ENCODE peak calls at places on chromosomes 12 and 14, in nine cellular contexts. One of them, this sample, is unnamed.

GRCh38 chr12:67019070-67019469 is 250.1 kb upstream of the CAND1 start:
- DNase-seq in colonic mucosa: no peak
- DNase-seq in anterior cingulate cortex: no peak
- DNase-seq in dorsolateral prefrontal cortex: no peak
- DNase-seq in CD4-positive, alpha-beta T cell: no peak
- DNase-seq in activated T-helper 1 cell treated with anti-CD3 and anti-CD28 coated beads, Interleukin-2, amount 50 U/mL, for 16 hours: no peak
- DNase-seq in NCI-H774: peak; percentile 37
- DNase-seq in progenitor cell of endocrine pancreas: no peak
- DNase-seq in right cardiac atrium: no peak
- DNase-seq in this sample: peak; percentile 7

GRCh38 chr14:76975865-76976622 is 52.5 kb downstream of the IRF2BPL start:
- DNase-seq in colonic mucosa: no peak
- DNase-seq in anterior cingulate cortex: no peak
- DNase-seq in dorsolateral prefrontal cortex: no peak
- DNase-seq in CD4-positive, alpha-beta T cell: no peak
- DNase-seq in activated T-helper 1 cell treated with anti-CD3 and anti-CD28 coated beads, Interleukin-2, amount 50 U/mL, for 16 hours: no peak
- DNase-seq in NCI-H774: no peak
- DNase-seq in progenitor cell of endocrine pancreas: no peak
- DNase-seq in right cardiac atrium: no peak
- DNase-seq in this sample: no peak

GRCh38 chr14:55645148-55645547 is 65.1 kb downstream of the KTN1 start:
- DNase-seq in colonic mucosa: no peak
- DNase-seq in anterior cingulate cortex: no peak
- DNase-seq in dorsolateral prefrontal cortex: no peak
- DNase-seq in CD4-positive, alpha-beta T cell: no peak
- DNase-seq in activated T-helper 1 cell treated with anti-CD3 and anti-CD28 coated beads, Interleukin-2, amount 50 U/mL, for 16 hours: no peak
- DNase-seq in NCI-H774: no peak
- DNase-seq in progenitor cell of endocrine pancreas: no peak
- DNase-seq in right cardiac atrium: no peak
- DNase-seq in this sample: no peak

GRCh38 chr14:69443296-69443805 is 41.2 kb upstream of the PLEKHD1 start:
- DNase-seq in colonic mucosa: no peak
- DNase-seq in anterior cingulate cortex: no peak
- DNase-seq in dorsolateral prefrontal cortex: no peak
- DNase-seq in CD4-positive, alpha-beta T cell: no peak
- DNase-seq in activated T-helper 1 cell treated with anti-CD3 and anti-CD28 coated beads, Interleukin-2, amount 50 U/mL, for 16 hours: no peak
- DNase-seq in NCI-H774: no peak
- DNase-seq in progenitor cell of endocrine pancreas: no peak
- DNase-seq in right cardiac atrium: no peak
- DNase-seq in this sample: no peak

GRCh38 chr12:53940448-53941014 is 1.9 kb downstream of the HOXC13 start:
- DNase-seq in colonic mucosa: no peak
- DNase-seq in anterior cingulate cortex: no peak
- DNase-seq in dorsolateral prefrontal cortex: no peak
- DNase-seq in CD4-positive, alpha-beta T cell: no peak
- DNase-seq in activated T-helper 1 cell treated with anti-CD3 and anti-CD28 coated beads, Interleukin-2, amount 50 U/mL, for 16 hours: no peak
- DNase-seq in NCI-H774: no peak
- DNase-seq in progenitor cell of endocrine pancreas: no peak
- DNase-seq in right cardiac atrium: no peak
- DNase-seq in this sample: no peak

GRCh38 chr12:95218164-95218851 is 701 bp downstream of the VEZT start:
- DNase-seq in colonic mucosa: peak; percentile 87
- DNase-seq in anterior cingulate cortex: no peak
- DNase-seq in dorsolateral prefrontal cortex: no peak
- DNase-seq in CD4-positive, alpha-beta T cell: no peak
- DNase-seq in activated T-helper 1 cell treated with anti-CD3 and anti-CD28 coated beads, Interleukin-2, amount 50 U/mL, for 16 hours: no peak
- DNase-seq in NCI-H774: peak; percentile 40
- DNase-seq in progenitor cell of endocrine pancreas: no peak
- DNase-seq in right cardiac atrium: no peak
- DNase-seq in this sample: peak; percentile 65

GRCh38 chr12:131000000-131000486 is 46.3 kb downstream of the ADGRD1 start:
- DNase-seq in colonic mucosa: no peak
- DNase-seq in anterior cingulate cortex: no peak
- DNase-seq in dorsolateral prefrontal cortex: no peak
- DNase-seq in CD4-positive, alpha-beta T cell: no peak
- DNase-seq in activated T-helper 1 cell treated with anti-CD3 and anti-CD28 coated beads, Interleukin-2, amount 50 U/mL, for 16 hours: no peak
- DNase-seq in NCI-H774: no peak
- DNase-seq in progenitor cell of endocrine pancreas: no peak
- DNase-seq in right cardiac atrium: peak; percentile 29
- DNase-seq in this sample: no peak

GRCh38 chr12:131642101-131642540 is 68.8 kb upstream of the SFSWAP start:
- DNase-seq in colonic mucosa: no peak
- DNase-seq in anterior cingulate cortex: no peak
- DNase-seq in dorsolateral prefrontal cortex: peak; percentile 42
- DNase-seq in CD4-positive, alpha-beta T cell: no peak
- DNase-seq in activated T-helper 1 cell treated with anti-CD3 and anti-CD28 coated beads, Interleukin-2, amount 50 U/mL, for 16 hours: no peak
- DNase-seq in NCI-H774: no peak
- DNase-seq in progenitor cell of endocrine pancreas: no peak
- DNase-seq in right cardiac atrium: no peak
- DNase-seq in this sample: no peak

GRCh38 chr12:2641209-2641608 is 153.6 kb upstream of the FKBP4 start:
- DNase-seq in colonic mucosa: no peak
- DNase-seq in anterior cingulate cortex: no peak
- DNase-seq in dorsolateral prefrontal cortex: peak; percentile 33
- DNase-seq in CD4-positive, alpha-beta T cell: peak; percentile 22
- DNase-seq in activated T-helper 1 cell treated with anti-CD3 and anti-CD28 coated beads, Interleukin-2, amount 50 U/mL, for 16 hours: no peak
- DNase-seq in NCI-H774: no peak
- DNase-seq in progenitor cell of endocrine pancreas: no peak
- DNase-seq in right cardiac atrium: peak; percentile 57
- DNase-seq in this sample: peak; percentile 35

GRCh38 chr12:67377541-67377940 is 108.4 kb downstream of the CAND1 start:
- DNase-seq in colonic mucosa: no peak
- DNase-seq in anterior cingulate cortex: no peak
- DNase-seq in dorsolateral prefrontal cortex: no peak
- DNase-seq in CD4-positive, alpha-beta T cell: no peak
- DNase-seq in activated T-helper 1 cell treated with anti-CD3 and anti-CD28 coated beads, Interleukin-2, amount 50 U/mL, for 16 hours: no peak
- DNase-seq in NCI-H774: no peak
- DNase-seq in progenitor cell of endocrine pancreas: no peak
- DNase-seq in right cardiac atrium: no peak
- DNase-seq in this sample: no peak

GRCh38 chr12:43858096-43858495 is 22.2 kb downstream of the TMEM117 start:
- DNase-seq in colonic mucosa: no peak
- DNase-seq in anterior cingulate cortex: no peak
- DNase-seq in dorsolateral prefrontal cortex: peak; percentile 44
- DNase-seq in CD4-positive, alpha-beta T cell: no peak
- DNase-seq in activated T-helper 1 cell treated with anti-CD3 and anti-CD28 coated beads, Interleukin-2, amount 50 U/mL, for 16 hours: no peak
- DNase-seq in NCI-H774: no peak
- DNase-seq in progenitor cell of endocrine pancreas: no peak
- DNase-seq in right cardiac atrium: peak; percentile 49
- DNase-seq in this sample: no peak

GRCh38 chr14:21070610-21071224 is 613 bp downstream of the ARHGEF40 start:
- DNase-seq in colonic mucosa: peak; percentile 82
- DNase-seq in anterior cingulate cortex: peak; percentile 23
- DNase-seq in dorsolateral prefrontal cortex: no peak
- DNase-seq in CD4-positive, alpha-beta T cell: no peak
- DNase-seq in activated T-helper 1 cell treated with anti-CD3 and anti-CD28 coated beads, Interleukin-2, amount 50 U/mL, for 16 hours: no peak
- DNase-seq in NCI-H774: no peak
- DNase-seq in progenitor cell of endocrine pancreas: peak; percentile 56
- DNase-seq in right cardiac atrium: peak; percentile 80
- DNase-seq in this sample: peak; percentile 43

GRCh38 chr14:47833006-47833405 is 157.6 kb upstream of the MDGA2 start:
- DNase-seq in colonic mucosa: no peak
- DNase-seq in anterior cingulate cortex: no peak
- DNase-seq in dorsolateral prefrontal cortex: no peak
- DNase-seq in CD4-positive, alpha-beta T cell: no peak
- DNase-seq in activated T-helper 1 cell treated with anti-CD3 and anti-CD28 coated beads, Interleukin-2, amount 50 U/mL, for 16 hours: no peak
- DNase-seq in NCI-H774: no peak
- DNase-seq in progenitor cell of endocrine pancreas: no peak
- DNase-seq in right cardiac atrium: no peak
- DNase-seq in this sample: no peak

GRCh38 chr12:131269551-131269950 is 315.8 kb downstream of the ADGRD1 start:
- DNase-seq in colonic mucosa: no peak
- DNase-seq in anterior cingulate cortex: no peak
- DNase-seq in dorsolateral prefrontal cortex: no peak
- DNase-seq in CD4-positive, alpha-beta T cell: no peak
- DNase-seq in activated T-helper 1 cell treated with anti-CD3 and anti-CD28 coated beads, Interleukin-2, amount 50 U/mL, for 16 hours: no peak
- DNase-seq in NCI-H774: no peak
- DNase-seq in progenitor cell of endocrine pancreas: no peak
- DNase-seq in right cardiac atrium: no peak
- DNase-seq in this sample: no peak

GRCh38 chr14:50148799-50149198 is 32.4 kb upstream of the VCPKMT start:
- DNase-seq in colonic mucosa: no peak
- DNase-seq in anterior cingulate cortex: no peak
- DNase-seq in dorsolateral prefrontal cortex: no peak
- DNase-seq in CD4-positive, alpha-beta T cell: no peak
- DNase-seq in activated T-helper 1 cell treated with anti-CD3 and anti-CD28 coated beads, Interleukin-2, amount 50 U/mL, for 16 hours: no peak
- DNase-seq in NCI-H774: no peak
- DNase-seq in progenitor cell of endocrine pancreas: no peak
- DNase-seq in right cardiac atrium: no peak
- DNase-seq in this sample: no peak

GRCh38 chr14:92615451-92615850 is 101.9 kb downstream of the RIN3 start:
- DNase-seq in colonic mucosa: no peak
- DNase-seq in anterior cingulate cortex: no peak
- DNase-seq in dorsolateral prefrontal cortex: no peak
- DNase-seq in CD4-positive, alpha-beta T cell: peak; percentile 66
- DNase-seq in activated T-helper 1 cell treated with anti-CD3 and anti-CD28 coated beads, Interleukin-2, amount 50 U/mL, for 16 hours: peak; percentile 33
- DNase-seq in NCI-H774: no peak
- DNase-seq in progenitor cell of endocrine pancreas: no peak
- DNase-seq in right cardiac atrium: no peak
- DNase-seq in this sample: no peak

GRCh38 chr14:58560208-58560607 is 77.6 kb upstream of the DACT1 start:
- DNase-seq in colonic mucosa: no peak
- DNase-seq in anterior cingulate cortex: no peak
- DNase-seq in dorsolateral prefrontal cortex: no peak
- DNase-seq in CD4-positive, alpha-beta T cell: no peak
- DNase-seq in activated T-helper 1 cell treated with anti-CD3 and anti-CD28 coated beads, Interleukin-2, amount 50 U/mL, for 16 hours: no peak
- DNase-seq in NCI-H774: no peak
- DNase-seq in progenitor cell of endocrine pancreas: no peak
- DNase-seq in right cardiac atrium: no peak
- DNase-seq in this sample: peak; percentile 75

GRCh38 chr12:116855744-116856470 is 25.3 kb downstream of the HRK start:
- DNase-seq in colonic mucosa: peak; percentile 82
- DNase-seq in anterior cingulate cortex: no peak
- DNase-seq in dorsolateral prefrontal cortex: no peak
- DNase-seq in CD4-positive, alpha-beta T cell: no peak
- DNase-seq in activated T-helper 1 cell treated with anti-CD3 and anti-CD28 coated beads, Interleukin-2, amount 50 U/mL, for 16 hours: no peak
- DNase-seq in NCI-H774: no peak
- DNase-seq in progenitor cell of endocrine pancreas: no peak
- DNase-seq in right cardiac atrium: no peak
- DNase-seq in this sample: no peak

GRCh38 chr12:123024819-123025391 is 44.4 kb downstream of the ARL6IP4 start:
- DNase-seq in colonic mucosa: no peak
- DNase-seq in anterior cingulate cortex: no peak
- DNase-seq in dorsolateral prefrontal cortex: no peak
- DNase-seq in CD4-positive, alpha-beta T cell: no peak
- DNase-seq in activated T-helper 1 cell treated with anti-CD3 and anti-CD28 coated beads, Interleukin-2, amount 50 U/mL, for 16 hours: no peak
- DNase-seq in NCI-H774: peak; percentile 57
- DNase-seq in progenitor cell of endocrine pancreas: no peak
- DNase-seq in right cardiac atrium: no peak
- DNase-seq in this sample: peak; percentile 51

GRCh38 chr12:57148469-57149308 is 1.3 kb upstream of the LRP1-AS start:
- DNase-seq in colonic mucosa: peak; percentile 77
- DNase-seq in anterior cingulate cortex: no peak
- DNase-seq in dorsolateral prefrontal cortex: no peak
- DNase-seq in CD4-positive, alpha-beta T cell: no peak
- DNase-seq in activated T-helper 1 cell treated with anti-CD3 and anti-CD28 coated beads, Interleukin-2, amount 50 U/mL, for 16 hours: no peak
- DNase-seq in NCI-H774: no peak
- DNase-seq in progenitor cell of endocrine pancreas: no peak
- DNase-seq in right cardiac atrium: peak; percentile 91
- DNase-seq in this sample: peak; percentile 75

GRCh38 chr12:81759215-81759991 is at the start of gene PPFIA2:
- DNase-seq in colonic mucosa: peak; percentile 18
- DNase-seq in anterior cingulate cortex: peak; percentile 33
- DNase-seq in dorsolateral prefrontal cortex: peak; percentile 76
- DNase-seq in CD4-positive, alpha-beta T cell: no peak
- DNase-seq in activated T-helper 1 cell treated with anti-CD3 and anti-CD28 coated beads, Interleukin-2, amount 50 U/mL, for 16 hours: no peak
- DNase-seq in NCI-H774: no peak
- DNase-seq in progenitor cell of endocrine pancreas: no peak
- DNase-seq in right cardiac atrium: peak; percentile 71
- DNase-seq in this sample: peak; percentile 20

GRCh38 chr12:80218925-80219714 is 119.8 kb downstream of the OTOGL start:
- DNase-seq in colonic mucosa: no peak
- DNase-seq in anterior cingulate cortex: no peak
- DNase-seq in dorsolateral prefrontal cortex: no peak
- DNase-seq in CD4-positive, alpha-beta T cell: no peak
- DNase-seq in activated T-helper 1 cell treated with anti-CD3 and anti-CD28 coated beads, Interleukin-2, amount 50 U/mL, for 16 hours: no peak
- DNase-seq in NCI-H774: no peak
- DNase-seq in progenitor cell of endocrine pancreas: no peak
- DNase-seq in right cardiac atrium: peak; percentile 31
- DNase-seq in this sample: no peak

GRCh38 chr14:63727231-63727735 is 582 bp downstream of the SGPP1 start:
- DNase-seq in colonic mucosa: peak; percentile 48
- DNase-seq in anterior cingulate cortex: peak; percentile 12
- DNase-seq in dorsolateral prefrontal cortex: peak; percentile 57
- DNase-seq in CD4-positive, alpha-beta T cell: peak; percentile 38
- DNase-seq in activated T-helper 1 cell treated with anti-CD3 and anti-CD28 coated beads, Interleukin-2, amount 50 U/mL, for 16 hours: no peak
- DNase-seq in NCI-H774: no peak
- DNase-seq in progenitor cell of endocrine pancreas: peak; percentile 38
- DNase-seq in right cardiac atrium: peak; percentile 77
- DNase-seq in this sample: peak; percentile 49

GRCh38 chr12:126667340-126667739 is 1599.6 kb upstream of the TMEM132C start:
- DNase-seq in colonic mucosa: no peak
- DNase-seq in anterior cingulate cortex: no peak
- DNase-seq in dorsolateral prefrontal cortex: no peak
- DNase-seq in CD4-positive, alpha-beta T cell: no peak
- DNase-seq in activated T-helper 1 cell treated with anti-CD3 and anti-CD28 coated beads, Interleukin-2, amount 50 U/mL, for 16 hours: no peak
- DNase-seq in NCI-H774: no peak
- DNase-seq in progenitor cell of endocrine pancreas: no peak
- DNase-seq in right cardiac atrium: no peak
- DNase-seq in this sample: peak; percentile 52

GRCh38 chr12:52971701-52972329 is 22.9 kb downstream of the KRT18 start:
- DNase-seq in colonic mucosa: peak; percentile 57
- DNase-seq in anterior cingulate cortex: no peak
- DNase-seq in dorsolateral prefrontal cortex: no peak
- DNase-seq in CD4-positive, alpha-beta T cell: no peak
- DNase-seq in activated T-helper 1 cell treated with anti-CD3 and anti-CD28 coated beads, Interleukin-2, amount 50 U/mL, for 16 hours: no peak
- DNase-seq in NCI-H774: no peak
- DNase-seq in progenitor cell of endocrine pancreas: no peak
- DNase-seq in right cardiac atrium: no peak
- DNase-seq in this sample: peak; percentile 84

GRCh38 chr12:70983692-70984091 is 63.2 kb upstream of the PTPRR start:
- DNase-seq in colonic mucosa: no peak
- DNase-seq in anterior cingulate cortex: no peak
- DNase-seq in dorsolateral prefrontal cortex: no peak
- DNase-seq in CD4-positive, alpha-beta T cell: no peak
- DNase-seq in activated T-helper 1 cell treated with anti-CD3 and anti-CD28 coated beads, Interleukin-2, amount 50 U/mL, for 16 hours: no peak
- DNase-seq in NCI-H774: no peak
- DNase-seq in progenitor cell of endocrine pancreas: no peak
- DNase-seq in right cardiac atrium: no peak
- DNase-seq in this sample: peak; percentile 50

GRCh38 chr14:84064296-84064695 is 1465.6 kb upstream of the FLRT2 start:
- DNase-seq in colonic mucosa: no peak
- DNase-seq in anterior cingulate cortex: no peak
- DNase-seq in dorsolateral prefrontal cortex: no peak
- DNase-seq in CD4-positive, alpha-beta T cell: no peak
- DNase-seq in activated T-helper 1 cell treated with anti-CD3 and anti-CD28 coated beads, Interleukin-2, amount 50 U/mL, for 16 hours: no peak
- DNase-seq in NCI-H774: no peak
- DNase-seq in progenitor cell of endocrine pancreas: no peak
- DNase-seq in right cardiac atrium: no peak
- DNase-seq in this sample: no peak

GRCh38 chr14:91831337-91831736 is 36.0 kb downstream of the TC2N start:
- DNase-seq in colonic mucosa: no peak
- DNase-seq in anterior cingulate cortex: no peak
- DNase-seq in dorsolateral prefrontal cortex: no peak
- DNase-seq in CD4-positive, alpha-beta T cell: no peak
- DNase-seq in activated T-helper 1 cell treated with anti-CD3 and anti-CD28 coated beads, Interleukin-2, amount 50 U/mL, for 16 hours: no peak
- DNase-seq in NCI-H774: no peak
- DNase-seq in progenitor cell of endocrine pancreas: no peak
- DNase-seq in right cardiac atrium: no peak
- DNase-seq in this sample: no peak

GRCh38 chr14:71117839-71118743 is 210.8 kb downstream of the PCNX1 start:
- DNase-seq in colonic mucosa: peak; percentile 57
- DNase-seq in anterior cingulate cortex: no peak
- DNase-seq in dorsolateral prefrontal cortex: no peak
- DNase-seq in CD4-positive, alpha-beta T cell: no peak
- DNase-seq in activated T-helper 1 cell treated with anti-CD3 and anti-CD28 coated beads, Interleukin-2, amount 50 U/mL, for 16 hours: no peak
- DNase-seq in NCI-H774: no peak
- DNase-seq in progenitor cell of endocrine pancreas: no peak
- DNase-seq in right cardiac atrium: no peak
- DNase-seq in this sample: peak; percentile 97

This sample was measured in iris pigment epithelial cell.